ENCODE peak calls at places on chromosomes 3 and 15, in four cellular contexts. P, H, S and W are unnamed samples.

GRCh38 chr3:58183221-58183620 is 27.6 kb downstream of the DNASE1L3 start:
- DNase-seq in P (no peak), S (no peak), H (no peak), W (no peak)

GRCh38 chr3:18593231-18593630 is 168.1 kb upstream of the SATB1 start:
- DNase-seq in P (no peak), H (no peak), S (no peak), W (no peak)

GRCh38 chr3:107524214-107525100 is 1.7 kb downstream of the BBX start:
- DNase-seq in P (no peak), S (peak; percentile 41), H (peak; percentile 44), W (no peak)

GRCh38 chr3:174002543-174002942 is 605.0 kb downstream of the NLGN1 start:
- DNase-seq in S (peak; percentile 1), P (no peak), H (no peak), W (no peak)

GRCh38 chr3:123122525-123123315 is 55.9 kb downstream of the PDIA5 start:
- DNase-seq in S (peak; percentile 18), P (no peak), H (no peak), W (no peak)

GRCh38 chr15:31037731-31038477 is 46.5 kb upstream of the MTMR10 start:
- DNase-seq in H (no peak), P (no peak), S (no peak), W (no peak)

GRCh38 chr15:60328852-60329443 is 68.8 kb downstream of the ANXA2 start:
- DNase-seq in H (peak; percentile 36), S (no peak), P (no peak), W (no peak)

GRCh38 chr3:45781271-45781670 is 15.1 kb downstream of the SLC6A20 start:
- DNase-seq in P (no peak), H (no peak), S (no peak), W (no peak)

DNA sequence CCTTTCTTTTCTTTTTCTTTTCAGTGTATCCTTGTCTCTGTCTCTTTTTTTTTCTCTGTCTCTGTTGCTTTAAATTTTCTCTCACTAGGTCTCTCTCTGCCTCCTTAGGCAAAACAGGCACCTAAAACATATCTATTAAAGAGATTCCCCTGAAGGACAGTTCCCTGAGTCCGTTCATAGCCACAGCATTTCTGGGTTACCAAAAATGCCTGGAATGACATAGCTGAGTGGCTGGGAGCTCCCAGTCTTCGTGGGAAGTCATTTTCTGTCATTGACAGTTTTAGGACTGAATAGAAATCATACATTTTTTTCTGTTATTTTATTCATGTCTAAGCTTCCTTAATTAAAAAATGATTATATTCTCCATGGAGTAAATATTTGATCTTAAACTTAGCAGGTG is 323.8 kb upstream of the AZI2 start:
- DNase-seq in H (no peak), P (no peak), S (no peak), W (no peak)
- TF ChIP-seq TCF7L2 in H (no peak), P (no peak), S (no peak), W (no peak)

GRCh38 chr3:31543375-31543774 is 10.7 kb downstream of the STT3B start:
- DNase-seq in S (no peak), P (no peak), H (no peak), W (no peak)
- H3K4me1 ChIP-seq in S (peaks cover 36% of the 10 kb centered on the region), P (peaks cover 10% of the 10 kb centered on the region), H (peaks cover 7% of the 10 kb centered on the region), W (peaks cover 30% of the 10 kb centered on the region)

GRCh38 chr3:41173926-41174702 is 25.2 kb upstream of the CTNNB1 start:
- DNase-seq in S (no peak), P (no peak), H (no peak), W (no peak)
- TF ChIP-seq TCF7L2 in S (no peak), P (no peak), H (no peak), W (no peak)

GRCh38 chr3:43287514-43287913 is 1.2 kb downstream of the SNRK start:
- DNase-seq in H (no peak), S (no peak), P (no peak), W (no peak)
- H3K4me1 ChIP-seq in H (peaks cover 12% of the 10 kb centered on the region), S (peaks cover 46% of the 10 kb centered on the region), P (peaks cover 5% of the 10 kb centered on the region), W (peaks cover 13% of the 10 kb centered on the region)

DNA sequence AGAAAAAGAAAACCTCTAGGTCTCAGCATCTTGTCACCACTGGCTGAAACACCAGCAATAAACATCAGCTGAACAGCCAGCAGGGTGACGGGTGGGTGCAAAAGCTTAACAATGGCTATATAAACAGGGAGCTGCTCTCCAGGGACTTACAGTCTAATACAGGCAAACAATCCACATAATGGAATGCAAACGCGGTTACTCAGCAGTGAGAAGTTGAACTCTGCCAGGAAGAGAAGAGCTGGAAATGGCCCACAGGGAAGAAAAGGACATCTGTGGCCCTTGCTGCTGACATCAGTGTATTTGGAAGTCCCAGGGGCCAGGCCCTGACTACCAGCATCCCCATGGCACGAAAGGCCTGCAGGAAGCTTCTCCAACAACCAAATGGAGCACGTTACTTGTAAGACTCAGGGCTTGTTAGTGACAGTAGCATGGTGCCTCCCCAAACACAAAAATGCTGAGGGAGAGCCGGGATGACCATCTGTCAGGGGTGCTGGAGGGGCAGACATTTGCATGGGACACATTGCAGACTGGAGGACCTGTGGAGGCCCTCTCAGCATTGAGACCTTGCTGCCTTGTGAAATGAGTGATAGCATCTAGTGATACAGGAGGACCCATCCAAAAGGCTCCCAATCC is 3.0 kb downstream of the HEG1 start:
- DNase-seq in H (no peak), P (no peak), S (peak; percentile 77), W (no peak)
- TF ChIP-seq TCF7L2 in H (no peak), P (no peak), S (no peak), W (no peak)

DNA sequence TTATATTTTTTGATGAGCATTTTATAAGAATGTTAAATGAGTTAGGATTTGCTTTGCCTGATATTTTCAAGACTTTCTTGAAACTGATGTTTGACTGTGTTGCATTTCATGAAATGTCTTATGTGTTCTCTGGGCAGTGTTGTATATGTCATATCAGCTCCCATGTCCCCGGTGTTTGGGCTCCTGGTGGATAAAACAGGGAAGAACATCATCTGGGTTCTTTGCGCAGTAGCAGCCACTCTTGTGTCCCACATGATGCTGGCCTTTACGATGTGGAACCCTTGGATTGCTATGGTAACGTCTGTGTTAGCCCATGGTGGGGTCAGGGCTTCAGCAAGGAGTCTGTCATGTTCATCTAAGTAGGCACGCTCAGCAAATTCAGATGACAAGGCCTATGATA is 20.0 kb downstream of the MFSD1 start:
- DNase-seq in S (no peak), P (no peak), H (no peak), W (no peak)
- H3K4me1 ChIP-seq in S (no peaks in the 10 kb centered on the region), P (no peaks in the 10 kb centered on the region), H (no peaks in the 10 kb centered on the region), W (no peaks in the 10 kb centered on the region)

GRCh38 chr3:171054921-171055320 is 28.4 kb upstream of the SLC2A2 start:
- DNase-seq in S (no peak), P (no peak), H (no peak), W (no peak)
- TF ChIP-seq TCF7L2 in S (no peak), P (no peak), H (no peak), W (no peak)

GRCh38 chr3:12972791-12973702 is 100.2 kb downstream of the IQSEC1 start:
- DNase-seq in S (no peak), H (no peak), P (no peak), W (no peak)
- H3K4me1 ChIP-seq in S (peaks cover 49% of the 10 kb centered on the region), H (peaks cover 23% of the 10 kb centered on the region), P (peaks cover 3% of the 10 kb centered on the region), W (no peaks in the 10 kb centered on the region)

DNA sequence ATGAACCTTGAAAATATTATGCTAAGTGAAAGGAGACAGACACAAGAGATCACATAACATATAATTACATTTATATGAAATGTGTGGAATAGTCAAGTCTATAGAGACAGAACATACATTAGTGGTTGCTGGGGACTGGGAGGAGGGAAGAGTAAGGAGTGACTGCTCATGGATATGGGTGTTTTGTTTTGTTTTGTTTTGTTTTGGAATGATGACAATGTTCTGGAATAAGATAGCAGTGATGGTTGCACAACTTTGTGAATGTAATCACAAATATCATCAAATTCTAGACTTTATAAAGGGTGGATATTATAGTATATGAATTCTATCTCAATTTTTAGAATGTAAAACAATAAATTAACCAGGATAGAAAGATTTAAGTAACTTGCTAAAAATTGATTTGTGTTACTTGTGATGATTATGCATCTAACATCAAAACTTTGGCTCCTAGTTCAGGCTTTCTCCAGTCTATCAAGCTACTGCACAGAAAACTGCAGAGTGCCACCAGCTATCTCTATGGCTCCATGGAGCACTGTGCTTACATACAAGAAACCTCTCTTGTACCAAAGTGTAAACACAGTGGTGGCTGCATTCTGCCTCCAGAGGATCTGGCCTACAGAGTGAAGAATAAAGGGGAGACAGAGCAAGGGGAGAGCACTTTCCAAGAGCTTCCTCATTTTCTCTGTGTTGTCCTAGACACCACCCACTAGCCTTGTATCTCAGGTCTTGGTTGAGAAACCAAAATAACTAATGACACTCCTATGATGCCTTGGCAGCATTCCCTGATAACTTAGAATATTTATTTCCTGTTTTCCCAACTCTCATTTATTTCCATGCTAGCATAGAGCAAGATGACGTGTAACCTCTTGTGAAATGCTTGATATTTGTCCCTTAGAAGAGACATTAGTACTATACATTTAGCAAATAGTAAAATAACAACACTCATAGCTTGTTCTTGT is 57.1 kb upstream of the PHLDB2 start:
- DNase-seq in P (no peak), H (no peak), S (no peak), W (no peak)
- TF ChIP-seq TCF7L2 in P (no peak), H (no peak), S (no peak), W (no peak)

GRCh38 chr15:75676688-75677475 is 29.2 kb downstream of the SNX33 start:
- DNase-seq in H (no peak), S (no peak), P (no peak), W (no peak)
- H3K4me1 ChIP-seq in H (peaks cover 47% of the 10 kb centered on the region), S (peaks cover 66% of the 10 kb centered on the region), P (peaks cover 10% of the 10 kb centered on the region), W (peaks cover 22% of the 10 kb centered on the region)